ENCODE peak calls at places on chromosomes 4 and X, in seven cellular contexts. V, B, L, K, T, I and Y are unnamed samples. For H3K9me2, the result is how much of the 10 kb centered on the place peaks cover.

GRCh38 chr4:169014581-169014980 is 4.5 kb upstream of the CBR4 start:
- DNase-seq in T (no peak), K (peak), L (peak), B (no peak), V (no peak), I (no peak), Y (peak)

GRCh38 chr4:55444822-55445221 is 49.1 kb downstream of the TMEM165 start:
- DNase-seq in B (peak), K (peak), V (no peak), I (peak), T (no peak), L (no peak), Y (peak)

GRCh38 chrX:111447298-111447697 is 35.3 kb upstream of the DCX start:
- DNase-seq in T (peak), V (peak), K (no peak), B (peak), L (no peak), I (peak), Y (peak)

GRCh38 chr4:48831532-48832015 is 686 bp downstream of the OCIAD1 start:
- DNase-seq in L (no peak), B (no peak), V (no peak), K (peak), T (no peak), I (peak), Y (no peak)

GRCh38 chrX:1507511-1508463 is 29.2 kb downstream of the P2RY8 start:
- DNase-seq in K (no peak), B (no peak), L (no peak), T (no peak), I (no peak), V (no peak), Y (no peak)

GRCh38 chr4:1215347-1216075 is 33.4 kb downstream of the CTBP1 start:
- DNase-seq in I (peak), K (no peak), B (no peak), T (no peak), V (peak), L (no peak), Y (no peak)

GRCh38 chr4:73704314-73705055 is 35.9 kb upstream of the CXCL8 start:
- DNase-seq in V (no peak), L (peak), K (peak), I (no peak), B (peak), T (no peak), Y (peak)

GRCh38 chrX:40083979-40084359 is 13.8 kb downstream of the BCOR start:
- DNase-seq in T (no peak), V (no peak), L (no peak), I (no peak), K (no peak), B (no peak), Y (no peak)

GRCh38 chr4:156038772-156039171 is 85.1 kb upstream of the CTSO start:
- DNase-seq in K (no peak), L (no peak), B (no peak), I (no peak), T (no peak), V (peak), Y (no peak)

GRCh38 chr4:128525387-128525786 is 237.8 kb upstream of the PGRMC2 start:
- DNase-seq in V (no peak), K (peak), L (peak), T (no peak), B (no peak), I (peak), Y (peak)

GRCh38 chr4:151624606-151625565 is 135.9 kb downstream of the GATB start:
- DNase-seq in L (no peak), I (no peak), B (no peak), K (peak), T (no peak), V (no peak), Y (no peak)

GRCh38 chr4:154004859-154005520 is 216.1 kb upstream of the SFRP2 start:
- DNase-seq in I (no peak), T (no peak), V (no peak), B (no peak), L (no peak), K (peak), Y (no peak)

GRCh38 chrX:21955398-21956189 is 15.1 kb downstream of the SMS start:
- DNase-seq in V (no peak), B (no peak), T (no peak), L (no peak), I (no peak), K (peak), Y (no peak)

GRCh38 chr4:97892596-97893266 is 250.5 kb downstream of the STPG2 start:
- DNase-seq in L (no peak), T (no peak), V (no peak), B (no peak), K (no peak), I (no peak), Y (no peak)

GRCh38 chr4:113222006-113222405 is 172.6 kb downstream of the ANK2 start:
- DNase-seq in T (no peak), V (no peak), K (peak), I (no peak), B (no peak), L (no peak), Y (no peak)

GRCh38 chr4:47326067-47326466 is 137.4 kb downstream of the COMMD8 start:
- DNase-seq in L (no peak), I (no peak), K (no peak), T (no peak), B (no peak), V (no peak), Y (no peak)

GRCh38 chr4:117134386-117134785 is 49.0 kb upstream of the TRAM1L1 start:
- DNase-seq in L (peak), I (peak), B (peak), K (peak), V (peak), T (peak), Y (peak)

GRCh38 chr4:180953572-180953971 is 1289.6 kb upstream of the TENM3 start:
- DNase-seq in I (no peak), K (peak), V (no peak), L (no peak), T (no peak), B (peak), Y (peak)

GRCh38 chr4:54378461-54378860 is 149.4 kb downstream of the PDGFRA start:
- DNase-seq in V (no peak), T (no peak), L (no peak), K (peak), I (no peak), B (no peak), Y (peak)

GRCh38 chr4:87118826-87119225 is 101.6 kb downstream of the KLHL8 start:
- DNase-seq in V (no peak), B (no peak), L (no peak), T (peak), K (peak), I (peak), Y (no peak)

GRCh38 chr4:150009533-150009932 is 68.7 kb upstream of the DCLK2 start:
- DNase-seq in T (no peak), I (no peak), V (no peak), L (no peak), K (peak), B (no peak), Y (no peak)

GRCh38 chr4:1056671-1057402 is 45.4 kb downstream of the FGFRL1 start:
- DNase-seq in V (no peak), T (no peak), L (no peak), K (no peak), B (no peak), I (no peak), Y (no peak)

GRCh38 chr4:105970371-105970770 is 75.1 kb downstream of the NPNT start:
- DNase-seq in L (no peak), B (no peak), I (no peak), V (no peak), K (no peak), T (no peak), Y (no peak)

GRCh38 chrX:153733651-153734240 is 9.1 kb downstream of the ABCD1 start:
- DNase-seq in B (no peak), L (no peak), T (no peak), K (no peak), V (no peak), I (no peak), Y (no peak)

GRCh38 chr4:968221-968620 is 5.1 kb downstream of the DGKQ start:
- DNase-seq in T (no peak), I (no peak), K (no peak), L (no peak), V (no peak), B (no peak), Y (no peak)

GRCh38 chr4:113141901-113142346 is 92.5 kb downstream of the ANK2 start:
- DNase-seq in T (no peak), I (no peak), L (peak), V (no peak), B (peak), K (peak), Y (peak)

GRCh38 chrX:64187762-64188150 is 17.8 kb downstream of the AMER1 start:
- DNase-seq in B (no peak), T (no peak), K (no peak), I (no peak), L (no peak), V (no peak), Y (no peak)

GRCh38 chr4:152957437-152958185 is 21.5 kb downstream of the FHDC1 start:
- DNase-seq in I (no peak), L (no peak), V (no peak), T (no peak), K (no peak), B (no peak), Y (no peak)

GRCh38 chr4:80173387-80173786 is 23.9 kb upstream of the PRDM8 start:
- DNase-seq in K (peak), V (peak), B (no peak), L (no peak), I (no peak), T (no peak), Y (peak)

GRCh38 chrX:129593137-129593536 is 53.1 kb downstream of the OCRL start:
- DNase-seq in K (peak), L (peak), B (no peak), V (peak), I (no peak), T (no peak), Y (peak)

GRCh38 chr4:188714907-188715306 is 575.7 kb downstream of the TRIML1 start:
- DNase-seq in B (no peak), V (no peak), L (no peak), I (no peak), K (peak), T (no peak), Y (no peak)

GRCh38 chrX:151762802-151763201 is 28.3 kb downstream of the CNGA2 start:
- DNase-seq in K (no peak), B (no peak), V (no peak), T (no peak), I (no peak), L (no peak), Y (no peak)

GRCh38 chr4:8451440-8452182 is 11.0 kb downstream of the TRMT44 start:
- DNase-seq in T (no peak), V (no peak), L (peak), I (no peak), B (no peak), K (no peak), Y (no peak)

GRCh38 chr4:112325522-112325921 is 28.4 kb downstream of the ALPK1 start:
- DNase-seq in B (no peak), T (peak), V (no peak), I (no peak), L (no peak), K (no peak), Y (no peak)

GRCh38 chr4:12050357-12050756 is 621.7 kb upstream of the HS3ST1 start:
- DNase-seq in I (no peak), B (no peak), T (no peak), K (no peak), V (no peak), L (no peak), Y (no peak)

GRCh38 chr4:95181446-95182306 is 367.1 kb downstream of the UNC5C start:
- DNase-seq in B (no peak), I (no peak), T (peak), L (no peak), V (no peak), K (peak), Y (peak)

GRCh38 chr4:98506462-98507132 is 151.8 kb downstream of the TSPAN5 start:
- DNase-seq in T (peak), K (no peak), L (no peak), I (peak), B (no peak), V (no peak), Y (no peak)

GRCh38 chr4:1711906-1712215 is 258 bp downstream of the SLBP start:
- DNase-seq in V (no peak), T (peak), K (peak), L (no peak), B (no peak), I (no peak), Y (peak)

DNA sequence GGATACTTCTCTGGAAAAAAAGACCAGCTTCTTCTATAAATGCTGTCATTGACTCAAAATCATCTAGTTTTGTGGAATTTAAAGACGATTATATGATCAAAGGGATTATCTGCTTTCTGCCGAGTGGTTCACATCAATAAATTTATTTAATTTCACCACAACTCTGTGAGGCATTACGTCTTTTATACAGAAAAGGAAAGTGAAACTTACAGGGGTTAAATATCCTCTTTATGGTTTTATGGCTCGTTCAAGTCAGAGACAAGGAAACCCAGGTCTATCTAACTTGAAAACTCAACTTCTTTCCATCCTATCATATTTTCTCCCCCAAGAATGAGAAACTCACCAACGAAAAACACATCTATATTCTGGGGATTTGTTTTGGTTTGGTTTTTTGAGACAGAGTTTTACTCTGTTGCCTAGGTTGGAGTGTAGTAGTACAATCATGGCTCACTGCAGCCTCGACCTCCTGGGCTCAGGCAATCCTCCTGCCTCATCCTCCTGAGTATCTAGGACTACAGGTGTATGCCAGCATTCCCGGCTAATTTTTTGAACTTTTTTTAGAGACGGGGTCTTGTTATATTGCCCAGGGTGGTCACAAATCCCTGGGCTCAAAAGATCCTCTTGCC is 377.9 kb upstream of the EMCN start:
- DNase-seq in K (peak), I (no peak), T (no peak), V (peak), L (no peak), B (no peak), Y (no peak)
- H3K4me3 ChIP-seq in K (peak), I (peak), T (peak), V (peak), L (no peak), B (no peak), Y (no peak)

GRCh38 chr4:78070731-78071282 is 13.7 kb downstream of the FRAS1 start:
- DNase-seq in K (no peak), V (no peak), L (no peak), I (no peak), T (no peak), B (no peak), Y (no peak)
- H3K9me2 ChIP-seq in K (under half), V (under half), L (under half), I (under half), T (under half), B (under half), Y (under half)

DNA sequence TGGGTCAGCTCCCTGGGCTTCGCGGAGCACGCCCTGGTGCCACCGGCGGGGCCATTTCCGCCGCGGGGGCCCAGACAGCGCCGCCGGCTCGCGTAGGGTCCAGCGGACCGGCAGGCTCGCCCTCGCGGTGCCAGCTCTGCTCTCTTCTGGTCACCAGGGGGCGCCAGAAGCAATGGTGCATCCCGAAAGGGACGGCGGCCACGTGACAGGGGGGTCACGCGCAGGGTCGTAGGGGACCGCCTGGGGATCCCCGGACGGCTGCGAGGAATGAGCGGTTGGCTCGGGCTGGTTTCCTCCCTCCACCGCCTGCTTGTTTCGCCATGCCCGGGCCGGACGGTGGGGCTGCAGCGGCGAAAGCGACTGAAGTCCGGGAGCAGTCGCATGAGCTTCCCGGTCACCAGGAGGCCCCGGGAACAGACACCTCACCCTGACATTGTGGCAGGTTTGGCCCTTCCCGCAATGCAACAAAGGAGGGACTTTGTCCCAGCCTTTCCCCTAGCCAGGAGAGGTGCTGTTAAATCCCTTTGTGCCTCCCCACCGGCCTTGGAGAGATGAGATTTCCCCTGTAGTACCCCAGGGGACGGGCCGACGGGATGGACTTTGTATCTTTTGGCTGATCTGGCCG is 15.8 kb downstream of the ZCCHC12 start:
- DNase-seq in T (peak), K (peak), L (no peak), B (peak), V (no peak), I (peak), Y (peak)
- H3K4me3 ChIP-seq in T (peak), K (peak), L (peak), B (peak), V (no peak), I (no peak), Y (peak)

GRCh38 chr4:4987656-4988055 is 31.6 kb downstream of the CYTL1 start:
- DNase-seq in V (no peak), L (no peak), T (no peak), B (no peak), K (no peak), I (no peak), Y (no peak)
- H3K9me2 ChIP-seq in V (under half), L (under half), T (under half), B (under half), K (under half), I (under half), Y (under half)

GRCh38 chr4:76585897-76586360 is 150.9 kb downstream of the SHROOM3 start:
- DNase-seq in L (peak), I (no peak), T (no peak), V (peak), K (peak), B (peak), Y (peak)
- H3K4me3 ChIP-seq in L (peak), I (no peak), T (no peak), V (peak), K (peak), B (peak), Y (peak)

DNA sequence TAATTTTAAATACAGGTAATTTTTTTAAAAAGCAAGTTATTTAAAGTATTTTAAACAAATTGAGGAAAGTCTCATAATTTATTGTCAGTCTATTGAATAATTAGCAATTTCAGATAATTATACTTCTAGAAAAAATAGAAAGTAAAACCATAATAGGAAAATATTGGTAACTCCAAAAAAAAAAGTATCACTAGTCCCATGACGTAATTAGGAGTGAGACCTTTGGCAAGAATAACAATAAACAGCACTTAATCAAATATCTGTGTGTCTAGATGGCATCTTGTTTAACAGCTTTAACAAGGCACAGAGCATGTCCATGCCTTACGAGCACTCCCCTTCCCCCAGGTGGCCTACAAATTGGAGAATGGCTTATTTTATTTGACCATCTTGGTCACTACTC is 1683.6 kb upstream of the AGA start:
- DNase-seq in B (no peak), I (no peak), T (no peak), V (no peak), K (no peak), L (no peak), Y (no peak)
- H3K9me2 ChIP-seq in B (under half), I (under half), T (under half), V (under half), K (under half), L (under half), Y (under half)

DNA sequence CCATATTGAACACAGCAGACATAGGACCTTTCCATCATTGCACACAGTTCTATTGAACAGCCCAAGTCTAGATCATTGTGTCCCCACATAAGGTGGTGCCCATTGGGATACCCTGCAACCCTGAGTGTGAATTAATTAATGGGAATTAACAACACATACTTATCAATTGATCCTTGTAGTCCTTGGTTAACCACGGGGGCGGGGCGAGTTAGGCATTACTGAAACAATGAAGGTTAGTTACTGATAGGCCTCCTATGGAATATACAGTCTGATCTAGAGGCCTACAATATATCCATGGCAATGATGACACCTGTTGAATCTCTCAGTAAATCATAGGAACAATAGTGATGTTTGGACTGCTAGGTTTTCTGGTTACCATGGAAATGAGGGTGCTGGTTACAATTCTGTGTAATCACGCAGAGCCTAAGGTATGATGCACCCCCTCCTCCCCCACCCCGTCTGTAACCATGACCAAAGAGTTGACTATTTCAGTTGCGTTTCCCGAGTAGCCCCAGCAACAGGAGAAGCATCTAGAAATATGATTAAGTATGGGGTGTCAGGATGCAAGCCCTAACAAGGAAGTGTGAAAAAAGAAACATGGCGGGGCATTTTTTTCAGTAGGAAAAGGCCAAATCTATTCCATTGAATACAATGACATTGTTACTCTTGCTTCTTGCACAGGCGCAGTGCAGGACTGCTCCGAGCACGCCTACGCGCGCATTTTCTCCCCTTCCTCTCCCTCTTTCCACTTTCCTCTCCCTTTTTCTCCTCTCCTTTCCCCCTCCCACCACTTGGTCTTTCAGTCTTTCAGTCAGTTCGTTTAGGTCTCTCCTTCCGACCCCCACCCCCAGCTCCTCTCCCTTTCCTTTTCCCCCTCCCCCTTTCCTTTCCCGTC is 674 bp upstream of the NONO start:
- DNase-seq in V (no peak), I (no peak), T (peak), B (peak), K (peak), L (peak), Y (no peak)
- H3K4me3 ChIP-seq in V (peak), I (peak), T (peak), B (peak), K (peak), L (peak), Y (peak)

GRCh38 chr4:118758293-118758692 is 73.1 kb downstream of the METTL14 start:
- DNase-seq in L (no peak), I (peak), K (no peak), B (no peak), V (no peak), T (no peak), Y (no peak)

GRCh38 chr4:118759481-118759880 is 74.3 kb downstream of the METTL14 start:
- DNase-seq in K (no peak), V (no peak), L (no peak), I (peak), B (no peak), T (no peak), Y (no peak)

GRCh38 chr4:118761387-118762016 is 74.4 kb downstream of the SEC24D start:
- DNase-seq in T (no peak), I (peak), B (no peak), K (no peak), L (no peak), V (no peak), Y (no peak)

GRCh38 chr4:118760493-118760892 is 75.3 kb downstream of the METTL14 start:
- DNase-seq in V (peak), T (no peak), I (peak), L (no peak), B (no peak), K (no peak), Y (no peak)

GRCh38 chr4:118760092-118760491 is 74.9 kb downstream of the METTL14 start:
- DNase-seq in K (no peak), I (peak), B (no peak), L (no peak), V (peak), T (no peak), Y (no peak)
- H3K9me2 ChIP-seq in K (under half), I (under half), B (under half), L (under half), V (under half), T (under half), Y (under half)